ENCODE peak calls at places on chromosomes 11 and 22, in six cellular contexts. K is heart right ventricle; M is CD8-positive, alpha-beta memory T cell; T is astrocyte; W is mammary epithelial cell; H is tibial artery. Z is an unnamed sample. For H3K27me3, the result is how much of the 10 kb centered on the place peaks cover.

GRCh38 chr11:111730871-111731591 is 35.2 kb downstream of the PPP2R1B start:
- DNase-seq in T (peak), M (no peak), H (peak), K (no peak), W (peak), Z (peak)

GRCh38 chr11:10204021-10204420 is 90.0 kb downstream of the SBF2 start:
- DNase-seq in W (no peak), M (no peak), H (no peak), T (no peak), K (no peak), Z (no peak)

GRCh38 chr22:22079404-22080148 is 97.0 kb upstream of the TOP3B start:
- DNase-seq in M (no peak), K (no peak), H (no peak), W (no peak), T (no peak), Z (no peak)

GRCh38 chr11:106231591-106231990 is 154.1 kb downstream of the AASDHPPT start:
- DNase-seq in H (no peak), K (no peak), W (peak), M (no peak), T (peak), Z (peak)

GRCh38 chr11:299081-299891 is at the start of gene IFITM5:
- DNase-seq in H (no peak), K (no peak), M (no peak), W (no peak), T (no peak), Z (no peak)

GRCh38 chr22:23512348-23512705 is 67.8 kb downstream of the IGLL1 start:
- DNase-seq in M (no peak), K (no peak), H (no peak), T (no peak), W (no peak), Z (no peak)

GRCh38 chr11:15198284-15198683 is 83.6 kb downstream of the INSC start:
- DNase-seq in M (no peak), T (no peak), W (no peak), H (no peak), K (no peak), Z (peak)

GRCh38 chr11:26245046-26245445 is 86.9 kb upstream of the ANO3 start:
- DNase-seq in H (no peak), W (no peak), T (no peak), M (no peak), K (no peak), Z (no peak)

GRCh38 chr11:129013737-129014475 is 71.2 kb upstream of the TP53AIP1 start:
- DNase-seq in K (no peak), W (peak), T (no peak), M (no peak), H (no peak), Z (no peak)

GRCh38 chr11:42473116-42473515 is 838.7 kb upstream of the API5 start:
- DNase-seq in W (peak), T (no peak), M (no peak), H (no peak), K (no peak), Z (no peak)

GRCh38 chr11:88178211-88178610 is 3.0 kb upstream of the RAB38 start:
- DNase-seq in T (peak), K (no peak), M (no peak), H (no peak), W (no peak), Z (no peak)
- H3K4me3 ChIP-seq in T (no peak), K (no peak), M (no peak), H (no peak), W (no peak), Z (no peak)

GRCh38 chr11:35518766-35519165 is 6.7 kb downstream of the PAMR1 start:
- DNase-seq in T (peak), H (no peak), W (no peak), K (no peak), M (no peak), Z (peak)
- H3K27me3 ChIP-seq in T (under half), H (under half), W (under half), K (under half), M (under half), Z (under half)

GRCh38 chr11:64862914-64863313 is 15.5 kb downstream of the EHD1 start:
- DNase-seq in K (peak), T (no peak), H (no peak), W (no peak), M (no peak), Z (no peak)

GRCh38 chr11:64857485-64857884 is 13.0 kb upstream of the CDC42BPG start:
- DNase-seq in T (no peak), M (no peak), W (no peak), H (no peak), K (no peak), Z (no peak)

GRCh38 chr11:64861227-64861970 is 16.9 kb upstream of the CDC42BPG start:
- DNase-seq in W (no peak), M (no peak), K (no peak), H (no peak), T (no peak), Z (no peak)

GRCh38 chr11:64858467-64859401 is 14.3 kb upstream of the CDC42BPG start:
- DNase-seq in K (peak), W (no peak), M (peak), T (no peak), H (no peak), Z (no peak)

GRCh38 chr11:64859542-64860414 is 15.3 kb upstream of the CDC42BPG start:
- DNase-seq in W (no peak), M (no peak), T (no peak), K (no peak), H (no peak), Z (no peak)
- H3K4me3 ChIP-seq in W (no peak), M (peak), T (no peak), K (peak), H (no peak), Z (no peak)

GRCh38 chr22:32034275-32034674 is 8.8 kb upstream of the SLC5A1 start:
- DNase-seq in H (no peak), K (no peak), T (no peak), M (no peak), W (no peak), Z (no peak)

GRCh38 chr22:32042924-32043323 is at the start of gene SLC5A1:
- DNase-seq in T (no peak), M (no peak), K (no peak), W (peak), H (no peak), Z (no peak)

GRCh38 chr22:32040324-32040904 is 2.6 kb upstream of the SLC5A1 start:
- DNase-seq in W (no peak), M (no peak), T (no peak), K (no peak), H (no peak), Z (no peak)

GRCh38 chr22:32031466-32031865 is 11.6 kb upstream of the SLC5A1 start:
- DNase-seq in H (no peak), K (no peak), T (no peak), W (no peak), M (no peak), Z (no peak)

DNA sequence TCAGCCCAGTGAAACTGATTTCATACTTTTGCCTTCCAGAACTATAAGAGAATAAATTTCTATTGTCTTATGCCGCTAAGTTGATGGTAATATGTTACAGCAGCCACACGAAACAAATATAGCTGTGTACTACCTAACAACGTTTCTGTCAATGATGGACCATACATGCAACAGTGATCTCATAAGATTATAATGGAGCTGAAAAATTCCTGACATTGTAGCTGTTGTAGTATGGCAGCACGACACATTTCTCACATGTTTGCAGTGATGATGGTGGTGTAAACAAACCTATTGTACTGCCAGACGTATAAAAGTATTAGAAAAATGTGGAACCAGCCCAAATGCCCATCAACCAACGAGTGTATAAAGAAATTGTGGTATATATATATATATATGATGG is 5.8 kb upstream of the SLC5A1 start:
- DNase-seq in M (no peak), W (no peak), K (no peak), H (no peak), T (no peak), Z (no peak)
- H3K27me3 ChIP-seq in M (under half), W (under half), K (under half), H (under half), T (under half), Z (under half)

GRCh38 chr11:37857726-37858125 is 1259.7 kb upstream of the RAG2 start:
- DNase-seq in W (no peak), M (no peak), T (no peak), H (no peak), K (no peak), Z (no peak)
- H3K4me3 ChIP-seq in W (no peak), M (no peak), T (no peak), H (no peak), K (no peak), Z (no peak)

Z was measured in MG63.